ENCODE peak calls at places on chromosomes 7 and 10, in seven cellular contexts. V is AG09309, I is A549, N is epithelial cell of esophagus, K is cardiac fibroblast, S is astrocyte of the spinal cord, O is WTC11. P is an unnamed sample.

GRCh38 chr7:43148161-43148731 is 35.8 kb downstream of the HECW1 start:
- DNase-seq in I (no peak), N (peak), S (no peak), V (no peak), K (no peak), O (no peak), P (no peak)

GRCh38 chr7:36283711-36284130 is 105.9 kb upstream of the ANLN start:
- DNase-seq in O (no peak), V (no peak), S (no peak), I (no peak), K (no peak), N (no peak), P (no peak)

GRCh38 chr10:24722676-24723385 is 856 bp downstream of the ARHGAP21 start:
- DNase-seq in K (peak), V (no peak), N (peak), S (peak), I (peak), O (peak), P (peak)

GRCh38 chr7:44046321-44047061 is 2.0 kb downstream of the DBNL start:
- DNase-seq in N (no peak), I (no peak), O (no peak), S (no peak), V (no peak), K (no peak), P (no peak)

GRCh38 chr7:50281680-50282445 is 22.7 kb upstream of the IKZF1 start:
- DNase-seq in S (no peak), V (no peak), N (no peak), K (no peak), O (no peak), I (no peak), P (no peak)

GRCh38 chr10:26292058-26292457 is 75.5 kb downstream of the GAD2 start:
- DNase-seq in K (no peak), N (no peak), I (no peak), S (no peak), O (no peak), V (no peak), P (no peak)

GRCh38 chr10:84296071-84296981 is 32.1 kb upstream of the CCSER2 start:
- DNase-seq in O (peak), I (no peak), N (no peak), K (peak), S (peak), V (peak), P (no peak)

GRCh38 chr10:12484945-12485805 is 135.8 kb downstream of the CAMK1D start:
- DNase-seq in K (peak), V (no peak), N (no peak), O (peak), I (no peak), S (no peak), P (no peak)

GRCh38 chr7:92489634-92490033 is 11.9 kb upstream of the ERVW-1 start:
- DNase-seq in O (no peak), S (no peak), K (peak), I (no peak), V (no peak), N (no peak), P (no peak)

GRCh38 chr7:136339464-136339863 is 362.3 kb upstream of the MTPN start:
- DNase-seq in I (no peak), S (peak), V (no peak), N (no peak), K (no peak), O (no peak), P (no peak)

GRCh38 chr10:3085785-3086567 is 18.6 kb downstream of the PFKP start:
- DNase-seq in V (no peak), O (no peak), N (no peak), S (no peak), I (no peak), K (no peak), P (no peak)

GRCh38 chr7:155516466-155516865 is 29.9 kb downstream of the CNPY1 start:
- DNase-seq in O (no peak), K (no peak), S (no peak), N (no peak), V (no peak), I (no peak), P (no peak)

GRCh38 chr7:152411389-152411788 is 24.4 kb downstream of the KMT2C start:
- DNase-seq in N (no peak), S (no peak), O (no peak), I (no peak), V (no peak), K (no peak), P (no peak)

GRCh38 chr7:23332881-23333612 is 33.9 kb downstream of the MALSU1 start:
- DNase-seq in K (peak), N (peak), S (no peak), V (peak), I (no peak), O (no peak), P (no peak)

GRCh38 chr7:75649462-75649861 is 89.3 kb downstream of the HIP1 start:
- DNase-seq in I (no peak), V (no peak), N (no peak), K (no peak), O (no peak), S (no peak), P (no peak)

GRCh38 chr7:112876877-112877276 is 86.7 kb upstream of the TMEM168 start:
- DNase-seq in O (no peak), K (peak), V (no peak), S (no peak), I (no peak), N (peak), P (no peak)

GRCh38 chr7:143015926-143016490 is 10.9 kb downstream of the OR9A2 start:
- DNase-seq in O (no peak), K (peak), N (no peak), I (no peak), S (peak), V (peak), P (no peak)

GRCh38 chr10:46992794-46993552 is 81.7 kb downstream of the PTPN20 start:
- DNase-seq in I (peak), S (peak), K (peak), V (peak), O (no peak), N (peak), P (no peak)

GRCh38 chr7:30136339-30136738 is 1.6 kb downstream of the MTURN start:
- DNase-seq in O (peak), I (no peak), N (no peak), V (no peak), S (no peak), K (no peak), P (no peak)

GRCh38 chr10:86411852-86412550 is 45.4 kb upstream of the GRID1 start:
- DNase-seq in K (no peak), O (no peak), N (no peak), V (no peak), I (no peak), S (no peak), P (no peak)

GRCh38 chr10:112404612-112405011 is 30.7 kb downstream of the ACSL5 start:
- DNase-seq in V (no peak), S (no peak), K (peak), O (no peak), I (no peak), N (peak), P (no peak)

GRCh38 chr10:44931621-44932337 is 20.6 kb downstream of the TMEM72 start:
- DNase-seq in S (no peak), I (no peak), V (no peak), O (no peak), N (no peak), K (no peak), P (peak)

GRCh38 chr7:22591271-22591670 is 91.3 kb upstream of the STEAP1B start:
- DNase-seq in S (no peak), V (no peak), N (peak), I (no peak), O (no peak), K (peak), P (no peak)

GRCh38 chr10:3758491-3758970 is 26.5 kb downstream of the KLF6 start:
- DNase-seq in I (no peak), O (no peak), V (no peak), S (no peak), K (no peak), N (no peak), P (no peak)

GRCh38 chr7:86825264-86825663 is 181.6 kb downstream of the GRM3 start:
- DNase-seq in O (no peak), I (no peak), N (no peak), K (no peak), V (no peak), S (no peak), P (no peak)

GRCh38 chr10:84352251-84352842 is 24.0 kb downstream of the CCSER2 start:
- DNase-seq in S (peak), I (peak), N (peak), K (peak), O (peak), V (no peak), P (no peak)

GRCh38 chr10:74875966-74876365 is 49.6 kb downstream of the KAT6B start:
- DNase-seq in N (no peak), V (no peak), O (no peak), I (peak), S (no peak), K (no peak), P (no peak)

GRCh38 chr10:84328303-84329093 is at the start of gene CCSER2:
- DNase-seq in O (peak), K (peak), I (peak), N (peak), S (peak), V (peak), P (peak)

GRCh38 chr10:132866601-132867381 is 75.6 kb downstream of the CFAP46 start:
- DNase-seq in O (peak), K (no peak), S (no peak), N (no peak), I (no peak), V (no peak), P (peak)

GRCh38 chr7:77823787-77824186 is 25.2 kb downstream of the PHTF2 start:
- DNase-seq in K (no peak), I (no peak), S (no peak), V (no peak), O (no peak), N (no peak), P (no peak)

GRCh38 chr7:45215611-45216062 is 58.0 kb downstream of the RAMP3 start:
- DNase-seq in K (no peak), N (no peak), I (no peak), O (no peak), S (no peak), V (no peak), P (no peak)

GRCh38 chr7:8216291-8216690 is 45.7 kb downstream of the ICA1 start:
- DNase-seq in I (no peak), O (no peak), K (no peak), V (no peak), N (no peak), S (no peak), P (no peak)

GRCh38 chr10:62687230-62687748 is 117.2 kb upstream of the ADO start:
- DNase-seq in N (peak), V (no peak), S (peak), K (peak), I (no peak), O (no peak), P (no peak)

GRCh38 chr10:92112462-92112861 is 178.4 kb downstream of the CPEB3 start:
- DNase-seq in O (no peak), K (no peak), I (no peak), S (no peak), N (no peak), V (no peak), P (no peak)

GRCh38 chr10:72466018-72466417 is 111.3 kb upstream of the DNAJB12 start:
- DNase-seq in S (no peak), I (no peak), N (no peak), O (no peak), V (no peak), K (peak), P (no peak)

GRCh38 chr10:102729090-102730026 is 14.4 kb upstream of the WBP1L start:
- DNase-seq in K (peak), V (no peak), S (peak), O (peak), I (peak), N (peak), P (peak)

GRCh38 chr10:20492447-20492846 is 404.7 kb downstream of the NEBL start:
- DNase-seq in V (no peak), S (no peak), O (no peak), N (no peak), I (peak), K (no peak), P (no peak)

GRCh38 chr7:143458263-143458662 is 15.0 kb downstream of the TAS2R60 start:
- DNase-seq in S (no peak), N (peak), I (no peak), K (peak), O (no peak), V (peak), P (no peak)

GRCh38 chr10:59903871-59904270 is 2.5 kb downstream of the CCDC6 start:
- DNase-seq in K (peak), O (no peak), I (no peak), S (peak), V (peak), N (no peak), P (no peak)

GRCh38 chr10:17200885-17201164 is 647 bp downstream of the TRDMT1 start:
- DNase-seq in K (peak), S (peak), V (no peak), I (peak), O (no peak), N (peak), P (no peak)

GRCh38 chr10:17202506-17202905 is 1.0 kb upstream of the TRDMT1 start:
- DNase-seq in V (no peak), S (no peak), I (no peak), N (no peak), K (no peak), O (no peak), P (no peak)

GRCh38 chr10:17200035-17200884 is 1.2 kb downstream of the TRDMT1 start:
- DNase-seq in K (peak), N (no peak), V (no peak), S (peak), I (no peak), O (no peak), P (no peak)

GRCh38 chr10:17199351-17199804 is 2.1 kb downstream of the TRDMT1 start:
- DNase-seq in O (no peak), V (no peak), I (no peak), K (peak), S (peak), N (no peak), P (no peak)

GRCh38 chr10:17201165-17202013 is at the start of gene TRDMT1:
- DNase-seq in V (no peak), I (peak), S (peak), K (peak), O (peak), N (peak), P (peak)
- TF ChIP-seq CTCF in V (no peak), I (no peak), S (no peak), K (no peak), O (no peak), N (no peak), P (no peak)

DNA sequence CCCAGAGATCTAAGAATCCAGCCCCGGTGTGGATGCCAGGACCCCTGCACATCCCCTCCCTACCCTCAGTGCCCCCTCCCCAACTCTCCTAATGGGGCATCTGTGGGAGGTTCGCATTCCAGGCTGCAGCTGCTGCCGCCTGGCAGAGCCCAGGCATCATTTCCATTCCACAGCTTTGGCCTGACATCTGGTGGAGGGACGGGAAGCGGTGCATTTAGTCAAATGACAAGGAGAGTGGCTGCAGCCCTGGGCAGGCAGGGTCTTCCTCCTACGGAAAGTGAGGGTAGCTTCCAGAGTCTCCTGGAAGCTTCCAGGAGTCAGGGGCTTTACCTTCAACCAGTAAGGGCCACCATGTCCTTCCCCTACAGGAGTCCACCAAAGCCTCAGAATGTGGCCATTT is 30.8 kb downstream of the PRLHR start:
- DNase-seq in O (peak), K (peak), N (peak), I (peak), V (no peak), S (no peak), P (peak)
- TF ChIP-seq CTCF in O (no peak), K (peak), N (peak), I (peak), V (peak), S (peak), P (peak)

GRCh38 chr10:78520737-78521430 is 487.2 kb downstream of the RPS24 start:
- DNase-seq in S (peak), I (peak), O (peak), K (peak), N (peak), V (no peak), P (peak)
- TF ChIP-seq CTCF in S (peak), I (peak), O (no peak), K (peak), N (peak), V (peak), P (peak)

GRCh38 chr10:66931340-66931948 is 5.6 kb downstream of the LRRTM3 start:
- DNase-seq in S (peak), V (peak), N (peak), O (no peak), I (peak), K (peak), P (no peak)
- TF ChIP-seq CTCF in S (peak), V (peak), N (peak), O (peak), I (peak), K (peak), P (peak)

GRCh38 chr10:30493609-30494530 is 59.9 kb downstream of the MAP3K8 start:
- DNase-seq in I (no peak), K (peak), O (no peak), N (peak), S (no peak), V (no peak), P (no peak)
- TF ChIP-seq CTCF in I (no peak), K (no peak), O (no peak), N (no peak), S (no peak), V (no peak), P (no peak)

GRCh38 chr10:19347592-19347991 is 299.0 kb downstream of the MALRD1 start:
- DNase-seq in S (no peak), O (no peak), K (no peak), V (no peak), N (peak), I (no peak), P (no peak)
- TF ChIP-seq CTCF in S (peak), O (no peak), K (peak), V (no peak), N (peak), I (no peak), P (peak)